ENCODE peak calls at places on chromosome 11, in ten cellular contexts. V is stimulated activated CD8-positive, alpha-beta memory T cell treated with anti-CD3 and anti-CD28 coated beads, Interleukin-12 subunit alpha, Interleukin-12 subunit beta, amount 100 ng/mL, for 1 hour; K is HFFc6; C is T follicular helper cell; N is GM12891; O is left lung; G is astrocyte of the spinal cord; F is NCI-H1417 treated with DMSO at 0.1 percent for 48 hours; Z is DMS153; J is GM23248. Y is an unnamed sample.

GRCh38 chr11:96061730-96062524 is 138.0 kb upstream of the MTMR2 start:
- DNase-seq in K (peak), G (peak), O (no peak), V (no peak), C (no peak), N (no peak), Z (no peak), F (peak), J (peak), Y (no peak)

GRCh38 chr11:292211-293121 is 3.5 kb downstream of the PGGHG start:
- DNase-seq in Z (no peak), J (no peak), K (no peak), N (no peak), F (no peak), V (no peak), G (no peak), O (peak), C (no peak), Y (no peak)

GRCh38 chr11:96143016-96143670 is 199.9 kb downstream of the MAML2 start:
- DNase-seq in V (no peak), O (no peak), N (no peak), J (peak), G (peak), Z (no peak), C (no peak), F (no peak), K (no peak), Y (no peak)

GRCh38 chr11:30025396-30026139 is 8.7 kb upstream of the KCNA4 start:
- DNase-seq in N (no peak), Z (no peak), F (no peak), K (no peak), C (no peak), V (no peak), O (no peak), J (no peak), G (no peak), Y (no peak)

GRCh38 chr11:78266451-78266850 is 77.7 kb downstream of the USP35 start:
- DNase-seq in O (no peak), G (no peak), V (no peak), Z (no peak), F (no peak), K (no peak), N (no peak), C (no peak), J (no peak), Y (no peak)

GRCh38 chr11:122268601-122269130 is 152.7 kb upstream of the BLID start:
- DNase-seq in V (no peak), K (no peak), Z (no peak), O (no peak), J (no peak), F (no peak), G (no peak), C (no peak), N (no peak), Y (no peak)

GRCh38 chr11:12540913-12541587 is 133.2 kb upstream of the TEAD1 start:
- DNase-seq in K (peak), C (no peak), G (peak), N (no peak), F (no peak), O (no peak), V (no peak), J (peak), Z (no peak), Y (no peak)

GRCh38 chr11:128210148-128210940 is 377.0 kb downstream of the ETS1 start:
- DNase-seq in G (peak), J (peak), V (no peak), N (no peak), F (no peak), K (peak), Z (no peak), O (no peak), C (no peak), Y (peak)

GRCh38 chr11:118340437-118340836 is 2.1 kb downstream of the CD3D start:
- DNase-seq in G (no peak), N (no peak), C (no peak), O (no peak), V (no peak), J (no peak), K (no peak), F (no peak), Z (no peak), Y (no peak)

GRCh38 chr11:121153472-121153871 is 52.4 kb downstream of the TECTA start:
- DNase-seq in J (no peak), F (no peak), G (no peak), V (no peak), C (no peak), Z (no peak), N (no peak), K (no peak), O (no peak), Y (no peak)

GRCh38 chr11:47398551-47398950 is 9.8 kb upstream of the SLC39A13 start:
- DNase-seq in J (no peak), C (no peak), G (no peak), V (no peak), K (no peak), Z (no peak), O (no peak), N (no peak), F (no peak), Y (no peak)

GRCh38 chr11:67265633-67266423 is 445 bp upstream of the GRK2 start:
- DNase-seq in K (no peak), N (peak), C (peak), F (no peak), G (no peak), Z (no peak), O (peak), V (peak), J (peak), Y (peak)

GRCh38 chr11:6388747-6389146 is 1.5 kb upstream of the SMPD1 start:
- DNase-seq in V (no peak), G (no peak), O (no peak), C (no peak), Z (no peak), F (no peak), K (no peak), J (no peak), N (no peak), Y (no peak)

GRCh38 chr11:65501005-65501529 is 2.2 kb downstream of the MALAT1 start:
- DNase-seq in C (no peak), V (no peak), F (no peak), G (no peak), J (no peak), N (no peak), Z (no peak), K (peak), O (no peak), Y (no peak)

GRCh38 chr11:19723572-19724342 is 11.1 kb downstream of the NAV2 start:
- DNase-seq in J (peak), C (no peak), F (no peak), N (no peak), V (no peak), K (peak), O (no peak), Z (no peak), G (peak), Y (no peak)

GRCh38 chr11:23573430-23573829 is 713.2 kb upstream of the CCDC179 start:
- DNase-seq in N (no peak), Z (no peak), K (no peak), V (no peak), G (peak), O (no peak), F (no peak), J (no peak), C (no peak), Y (no peak)

GRCh38 chr11:26021026-26021425 is 310.9 kb upstream of the ANO3 start:
- DNase-seq in Z (no peak), J (no peak), O (no peak), C (no peak), G (no peak), K (no peak), V (no peak), N (no peak), F (no peak), Y (no peak)

GRCh38 chr11:103384652-103385051 is 275.4 kb downstream of the DYNC2H1 start:
- DNase-seq in O (no peak), Z (no peak), N (no peak), K (no peak), C (no peak), G (peak), J (peak), F (no peak), V (no peak), Y (no peak)

GRCh38 chr11:31808268-31808667 is 2.9 kb downstream of the PAX6 start:
- DNase-seq in G (no peak), J (no peak), C (no peak), F (no peak), N (no peak), O (no peak), K (no peak), V (no peak), Z (no peak), Y (no peak)

GRCh38 chr11:1129143-1129665 is 28.5 kb upstream of the MUC5AC start:
- DNase-seq in K (no peak), N (no peak), O (no peak), Z (no peak), C (no peak), J (no peak), V (no peak), F (no peak), G (no peak), Y (no peak)

GRCh38 chr11:95419915-95420314 is 188.9 kb upstream of the SESN3 start:
- DNase-seq in K (no peak), N (no peak), Z (no peak), O (no peak), J (peak), G (peak), F (no peak), V (no peak), C (no peak), Y (no peak)

GRCh38 chr11:45925550-45925949 is 3.1 kb downstream of the LARGE2 start:
- DNase-seq in F (no peak), Z (no peak), J (no peak), C (no peak), O (no peak), K (no peak), N (no peak), V (no peak), G (no peak), Y (no peak)

GRCh38 chr11:13207665-13208594 is 69.7 kb upstream of the BMAL1 start:
- DNase-seq in Z (peak), F (no peak), G (peak), C (no peak), K (peak), O (peak), N (no peak), V (no peak), J (peak), Y (peak)

GRCh38 chr11:29018631-29019030 is 910.4 kb downstream of the METTL15 start:
- DNase-seq in N (no peak), Z (peak), G (peak), V (no peak), O (no peak), J (peak), F (no peak), C (no peak), K (peak), Y (no peak)

Y was measured in NCI-H510A treated with DMSO at 0.1 percent for 48 hours.